ENCODE peak calls at places on chromosome 3, in six cellular contexts. Y is heart right ventricle; X is mammary epithelial cell; I is CD4-positive, alpha-beta T cell; J is RWPE1; S is breast epithelium. L is an unnamed sample.

GRCh38 chr3:184907941-184908649 is 96.1 kb downstream of the VPS8 start:
- DNase-seq in Y (no peak), J (no peak), S (peak; percentile 39), X (no peak), I (no peak), L (no peak)

GRCh38 chr3:123543950-123544349 is 40.9 kb downstream of the HACD2 start:
- DNase-seq in S (no peak), J (no peak), I (no peak), X (no peak), Y (no peak), L (no peak)

GRCh38 chr3:123385981-123386380 is 62.9 kb downstream of the ADCY5 start:
- DNase-seq in I (no peak), X (peak; percentile 21), Y (peak; percentile 59), J (no peak), S (no peak), L (peak; percentile 46)

GRCh38 chr3:29275309-29275708 is 5.6 kb upstream of the RBMS3 start:
- DNase-seq in S (no peak), X (peak; percentile 23), J (no peak), Y (peak; percentile 34), I (no peak), L (no peak)

GRCh38 chr3:32815812-32816438 is 1.9 kb upstream of the TRIM71 start:
- DNase-seq in X (no peak), J (no peak), I (no peak), Y (no peak), S (no peak), L (no peak)

GRCh38 chr3:46626039-46626438 is 13.7 kb downstream of the FAM240A start:
- DNase-seq in S (no peak), I (no peak), Y (no peak), X (no peak), J (no peak), L (no peak)

GRCh38 chr3:150147776-150148175 is 177.1 kb upstream of the PFN2 start:
- DNase-seq in Y (no peak), S (no peak), I (no peak), X (no peak), J (no peak), L (no peak)

GRCh38 chr3:168884353-168884903 is 779.1 kb downstream of the MECOM start:
- DNase-seq in I (no peak), J (peak; percentile 78), Y (peak; percentile 62), S (peak; percentile 58), X (peak; percentile 91), L (peak; percentile 80)

GRCh38 chr3:195999896-196000295 is 82.0 kb downstream of the TFRC start:
- DNase-seq in Y (no peak), S (no peak), X (no peak), J (no peak), I (no peak), L (no peak)

GRCh38 chr3:188448813-188449212 is 294.9 kb downstream of the LPP start:
- DNase-seq in S (no peak), Y (no peak), I (no peak), J (no peak), X (no peak), L (no peak)

GRCh38 chr3:47613723-47614122 is 35.1 kb upstream of the CSPG5 start:
- DNase-seq in Y (no peak), I (no peak), S (no peak), J (no peak), X (no peak), L (no peak)

GRCh38 chr3:112341386-112341785 is 8.4 kb downstream of the CD200 start:
- DNase-seq in Y (no peak), S (no peak), I (no peak), J (no peak), X (no peak), L (no peak)

GRCh38 chr3:111246967-111247760 is 175.5 kb downstream of the NECTIN3 start:
- DNase-seq in I (no peak), S (no peak), X (peak; percentile 84), Y (no peak), J (peak; percentile 10), L (peak; percentile 16)

GRCh38 chr3:124907957-124908356 is 20.8 kb upstream of the ITGB5 start:
- DNase-seq in S (no peak), Y (no peak), I (no peak), J (no peak), X (no peak), L (no peak)

GRCh38 chr3:126300001-126300760 is 57.0 kb downstream of the KLF15 start:
- DNase-seq in S (no peak), J (no peak), I (no peak), Y (no peak), X (no peak), L (no peak)

GRCh38 chr3:136350132-136350531 is 100.0 kb downstream of the PCCB start:
- DNase-seq in I (no peak), J (peak; percentile 76), X (peak; percentile 83), Y (no peak), S (no peak), L (peak; percentile 50)

GRCh38 chr3:96813134-96813819 is 1.1 kb upstream of the EPHA6 start:
- DNase-seq in Y (peak; percentile 50), I (no peak), X (peak; percentile 57), J (peak; percentile 78), S (peak; percentile 45), L (peak; percentile 88)

GRCh38 chr3:4735243-4735642 is 242.1 kb downstream of the ITPR1 start:
- DNase-seq in Y (no peak), J (no peak), X (no peak), S (no peak), I (no peak), L (no peak)

GRCh38 chr3:44981220-44981619 is 5.2 kb downstream of the EXOSC7 start:
- DNase-seq in I (no peak), J (no peak), Y (no peak), X (peak; percentile 66), S (no peak), L (no peak)

DNA sequence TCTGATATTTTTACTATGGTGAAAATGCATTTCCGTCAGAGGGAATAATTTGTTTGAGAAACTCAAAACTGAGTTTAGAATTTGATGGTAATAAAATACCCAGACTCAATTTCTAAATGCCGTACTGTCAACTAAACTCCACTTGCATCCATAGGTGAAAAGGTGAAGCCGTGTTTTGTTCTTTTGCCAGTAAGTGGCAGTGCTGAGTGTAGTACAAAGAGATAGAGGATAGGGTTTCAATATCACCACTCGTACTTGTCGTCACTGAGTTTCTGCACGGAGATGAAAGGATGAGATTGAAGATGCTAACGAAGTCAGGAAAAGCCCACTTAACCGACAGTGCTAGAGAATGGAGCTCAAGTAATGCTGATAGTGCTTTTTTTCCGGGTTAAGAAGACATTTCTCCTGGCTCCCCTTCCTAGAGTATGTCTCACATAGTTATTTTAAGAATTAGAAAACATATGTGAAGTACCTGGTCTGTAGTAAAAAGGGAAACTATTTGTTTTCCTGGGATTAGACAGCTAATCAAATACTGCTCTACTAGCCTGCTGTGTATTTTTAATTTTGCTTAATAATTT is 345.1 kb downstream of the IL5RA start:
- DNase-seq in S (no peak), I (no peak), Y (no peak), X (no peak), J (no peak), L (peak; percentile 16)
- TF ChIP-seq CTCF in S (no peak), I (no peak), Y (no peak), X (no peak), J (no peak), L (no peak)

GRCh38 chr3:172303941-172304558 is 144.2 kb downstream of the GHSR start:
- DNase-seq in S (no peak), Y (no peak), X (no peak), J (no peak), I (no peak), L (no peak)
- TF ChIP-seq CTCF in S (no peak), Y (no peak), X (peak; percentile 31), J (no peak), I (no peak), L (peak; percentile 53)

GRCh38 chr3:14206548-14207177 is 28.0 kb downstream of the LSM3 start:
- DNase-seq in S (no peak), X (no peak), J (no peak), I (no peak), Y (no peak), L (no peak)
- TF ChIP-seq CTCF in S (no peak), X (no peak), J (no peak), I (no peak), Y (no peak), L (no peak)

GRCh38 chr3:24591661-24592555 is 97.3 kb upstream of the THRB start:
- DNase-seq in S (no peak), X (peak; percentile 99), J (peak; percentile 68), I (no peak), Y (no peak), L (no peak)

GRCh38 chr3:24583004-24583403 is 88.4 kb upstream of the THRB start:
- DNase-seq in J (no peak), I (no peak), X (no peak), S (no peak), Y (peak; percentile 13), L (peak; percentile 21)

GRCh38 chr3:24586920-24587319 is 92.3 kb upstream of the THRB start:
- DNase-seq in Y (no peak), I (no peak), X (no peak), S (no peak), J (no peak), L (no peak)

GRCh38 chr3:24590344-24590880 is 95.8 kb upstream of the THRB start:
- DNase-seq in I (no peak), J (peak; percentile 2), S (no peak), Y (no peak), X (peak; percentile 50), L (no peak)

DNA sequence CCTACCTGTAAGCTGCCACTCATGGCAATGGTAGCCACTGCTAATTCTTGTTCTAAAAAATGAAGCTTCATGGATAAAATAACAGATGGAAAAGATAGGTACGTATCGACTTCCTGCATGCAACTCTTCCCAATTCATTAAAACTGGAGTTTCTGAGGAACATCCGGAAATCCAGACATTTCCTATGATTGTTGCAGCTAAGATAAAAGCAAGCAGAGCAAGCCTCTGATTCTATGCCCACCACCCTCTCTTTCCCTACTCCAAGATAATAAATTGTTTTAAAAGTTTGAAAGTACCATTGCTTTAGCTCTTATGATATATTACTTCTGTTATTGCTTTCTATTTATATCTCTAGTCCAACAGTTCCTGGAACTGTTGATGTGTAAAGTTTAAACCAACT is 93.9 kb upstream of the THRB start:
- DNase-seq in J (no peak), S (no peak), Y (no peak), X (no peak), I (no peak), L (no peak)
- TF ChIP-seq CTCF in J (no peak), S (no peak), Y (no peak), X (no peak), I (no peak), L (no peak)

GRCh38 chr3:52054689-52055511 is 1.5 kb downstream of the DUSP7 start:
- DNase-seq in I (no peak), X (no peak), S (no peak), J (no peak), Y (peak; percentile 14), L (no peak)
- TF ChIP-seq CTCF in I (peak; percentile 35), X (peak; percentile 34), S (no peak), J (peak; percentile 34), Y (no peak), L (no peak)

DNA sequence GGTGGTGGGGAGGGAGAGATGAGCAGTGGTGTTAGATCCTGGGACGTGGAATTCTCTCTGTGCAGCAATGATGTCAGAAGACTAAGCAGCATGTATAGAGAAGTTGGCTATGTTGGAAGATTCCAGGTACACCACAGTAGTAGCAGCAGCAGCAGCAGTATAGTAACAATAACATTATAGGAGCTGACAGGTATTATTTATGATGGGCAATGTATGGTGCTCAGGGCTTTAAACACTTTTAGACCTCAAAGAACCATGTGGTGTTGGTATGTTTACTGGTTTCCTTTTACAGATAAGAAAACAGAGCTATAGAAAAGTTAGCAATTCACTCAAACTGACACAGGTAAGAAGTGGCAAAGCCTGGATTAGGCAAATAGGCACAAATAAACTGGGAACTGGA is 103.9 kb downstream of the CCNL1 start:
- DNase-seq in J (no peak), S (no peak), I (no peak), X (no peak), Y (no peak), L (no peak)
- TF ChIP-seq CTCF in J (no peak), S (no peak), I (no peak), X (no peak), Y (no peak), L (no peak)

L was measured in Calu3.